ENCODE peak calls at places on chromosome 6, in five cellular contexts. U is uterus, K is testis, X is sigmoid colon, T is body of pancreas. R is an unnamed sample.

GRCh38 chr6:94052754-94053153 is 633.4 kb upstream of the EPHA7 start:
- DNase-seq in X (no peak), T (no peak), U (no peak), K (no peak), R (no peak)

GRCh38 chr6:37096025-37096424 is 73.9 kb upstream of the PIM1 start:
- DNase-seq in X (no peak), T (no peak), K (no peak), U (no peak), R (no peak)

GRCh38 chr6:130204322-130204721 is 18.4 kb downstream of the SAMD3 start:
- DNase-seq in T (no peak), U (no peak), X (no peak), K (no peak), R (no peak)

GRCh38 chr6:166354143-166354542 is 11.8 kb upstream of the SFT2D1 start:
- DNase-seq in U (no peak), T (no peak), X (no peak), K (no peak), R (no peak)

GRCh38 chr6:143940011-143940597 is 68.0 kb downstream of the PLAGL1 start:
- DNase-seq in K (peak; percentile 40), T (peak; percentile 70), X (no peak), U (peak; percentile 22), R (peak; percentile 57)

GRCh38 chr6:125078602-125079321 is 74.8 kb upstream of the TPD52L1 start:
- DNase-seq in U (no peak), T (no peak), K (no peak), X (no peak), R (no peak)

GRCh38 chr6:14510038-14510437 is 392.5 kb downstream of the CD83 start:
- DNase-seq in X (no peak), U (no peak), K (no peak), T (no peak), R (no peak)

GRCh38 chr6:36962874-36963273 is 8.3 kb downstream of the PI16 start:
- DNase-seq in X (peak; percentile 80), U (peak; percentile 48), K (peak; percentile 80), T (peak; percentile 62), R (peak; percentile 64)

GRCh38 chr6:154466139-154466538 is 44.3 kb downstream of the CNKSR3 start:
- DNase-seq in U (no peak), T (no peak), X (no peak), K (no peak), R (no peak)

GRCh38 chr6:484086-484728 is 92.7 kb downstream of the IRF4 start:
- DNase-seq in T (no peak), U (no peak), K (no peak), X (no peak), R (no peak)

GRCh38 chr6:14015964-14016363 is 91.2 kb downstream of the RNF182 start:
- DNase-seq in K (no peak), T (no peak), X (no peak), U (no peak), R (no peak)

GRCh38 chr6:54264581-54265272 is 43.5 kb upstream of the TINAG start:
- DNase-seq in T (no peak), X (no peak), K (no peak), U (no peak), R (no peak)

DNA sequence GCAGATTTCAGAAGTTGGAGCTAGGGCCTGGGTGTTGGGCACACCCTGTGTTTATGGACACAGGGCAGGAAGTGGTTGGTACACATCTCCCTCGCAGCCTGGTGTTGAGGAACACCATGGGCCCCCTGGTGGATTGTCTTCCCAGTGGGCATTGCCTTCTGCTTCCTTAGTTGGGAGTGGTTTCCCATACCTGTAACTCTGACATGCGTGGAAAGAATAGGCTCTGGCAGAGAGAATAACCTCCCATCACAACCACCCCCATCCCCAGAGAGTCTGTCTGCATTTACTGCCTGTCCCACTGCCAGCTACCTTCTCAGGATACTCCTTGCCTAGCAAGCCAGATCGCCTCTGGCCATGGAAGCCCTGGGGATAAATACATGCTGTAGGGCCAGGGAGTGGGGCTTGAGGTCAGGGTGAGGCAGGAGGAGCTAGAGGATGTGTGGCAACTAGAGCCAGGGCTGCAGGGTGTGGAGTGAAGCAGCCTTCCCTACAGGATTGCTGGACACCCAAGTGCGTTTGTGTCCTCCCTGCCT is 14.7 kb downstream of the LRRC73 start:
- DNase-seq in T (no peak), U (no peak), X (no peak), K (no peak), R (no peak)
- H3K27ac ChIP-seq in T (no peak overlapping the region), U (no peak overlapping the region), X (peak overlapping the region; percentile 41), K (no peak overlapping the region), R (no peak overlapping the region)

DNA sequence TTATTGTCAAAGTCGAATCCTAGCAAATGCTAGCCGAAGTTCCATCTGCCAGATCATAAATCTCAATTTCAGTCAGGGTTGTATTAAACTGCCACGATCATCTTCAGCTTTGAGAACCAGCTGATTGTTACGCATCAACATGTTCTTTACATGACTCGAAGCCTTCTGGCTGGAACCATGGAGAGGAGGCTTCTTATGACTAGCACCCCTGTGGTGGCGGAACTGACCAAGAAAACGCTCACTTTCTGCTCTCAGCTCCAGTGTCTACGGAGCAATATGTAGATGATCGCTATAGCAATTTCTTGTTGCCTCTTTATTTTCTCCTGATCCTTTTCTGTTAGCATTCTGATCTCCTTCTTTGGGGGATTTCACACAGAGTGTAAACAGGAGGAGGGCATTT is 479.4 kb upstream of the SLC35B3 start:
- DNase-seq in X (no peak), T (no peak), U (no peak), K (no peak), R (no peak)
- H3K4me3 ChIP-seq in X (no peak overlapping the region), T (no peak overlapping the region), U (no peak overlapping the region), K (no peak overlapping the region), R (no peak overlapping the region)

GRCh38 chr6:132764370-132764769 is 6.7 kb upstream of the VNN2 start:
- DNase-seq in K (no peak), U (peak; percentile 46), T (peak; percentile 18), X (no peak), R (no peak)

GRCh38 chr6:132763269-132763668 is 5.6 kb upstream of the VNN2 start:
- DNase-seq in T (no peak), X (no peak), U (no peak), K (no peak), R (no peak)

GRCh38 chr6:132765560-132765959 is 7.9 kb upstream of the VNN2 start:
- DNase-seq in K (no peak), X (no peak), U (no peak), T (no peak), R (no peak)

DNA sequence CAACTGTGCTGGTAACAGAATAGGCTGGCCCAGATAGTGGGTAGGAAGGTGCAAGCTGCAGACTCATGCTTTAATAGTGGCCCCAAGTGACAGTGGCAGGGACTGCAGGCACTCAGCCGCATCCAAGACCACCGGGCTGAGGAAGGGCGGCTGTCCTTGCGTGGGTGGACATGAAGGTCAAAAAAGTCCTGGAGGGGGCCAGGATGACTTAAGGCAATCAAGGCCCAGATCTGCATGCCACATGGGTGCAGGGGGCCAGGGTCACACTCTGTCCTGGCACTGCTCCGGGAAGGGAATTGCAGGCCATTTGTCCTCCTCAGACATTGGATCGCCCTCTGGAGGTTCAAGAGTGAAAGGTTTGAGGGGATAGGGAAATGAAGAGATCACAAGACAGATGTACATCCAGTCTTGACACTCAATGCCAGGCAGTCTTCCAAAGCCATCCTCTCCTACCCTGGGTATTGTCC is 10.4 kb upstream of the VNN2 start:
- DNase-seq in U (no peak), X (no peak), K (peak; percentile 35), T (peak; percentile 60), R (peak; percentile 14)
- TF ChIP-seq CTCF in U (no peak), X (no peak), K (peak; percentile 7), T (peak; percentile 99), R (peak; percentile 32)

GRCh38 chr6:4371207-4371921 is 236.0 kb upstream of the ECI2 start:
- DNase-seq in U (no peak), X (no peak), T (peak; percentile 23), K (peak; percentile 94), R (no peak)

GRCh38 chr6:4368649-4369048 is 233.3 kb upstream of the ECI2 start:
- DNase-seq in X (no peak), U (no peak), K (no peak), T (no peak), R (no peak)

GRCh38 chr6:4367643-4368042 is 232.3 kb upstream of the ECI2 start:
- DNase-seq in U (no peak), K (no peak), X (no peak), T (no peak), R (no peak)

GRCh38 chr6:4369616-4370015 is 234.2 kb upstream of the ECI2 start:
- DNase-seq in U (no peak), T (no peak), X (no peak), K (no peak), R (no peak)

GRCh38 chr6:4370066-4370465 is 234.7 kb upstream of the ECI2 start:
- DNase-seq in K (no peak), T (no peak), U (no peak), X (no peak), R (no peak)
- H3K27ac ChIP-seq in K (no peak overlapping the region), T (no peak overlapping the region), U (no peak overlapping the region), X (no peak overlapping the region), R (no peak overlapping the region)

GRCh38 chr6:121334299-121335104 is at the start of gene TBC1D32:
- DNase-seq in U (peak; percentile 92), T (peak; percentile 95), X (peak; percentile 95), K (peak; percentile 95), R (peak; percentile 92)

GRCh38 chr6:121335111-121336008 is 1.1 kb upstream of the TBC1D32 start:
- DNase-seq in K (no peak), T (no peak), U (no peak), X (no peak), R (no peak)

DNA sequence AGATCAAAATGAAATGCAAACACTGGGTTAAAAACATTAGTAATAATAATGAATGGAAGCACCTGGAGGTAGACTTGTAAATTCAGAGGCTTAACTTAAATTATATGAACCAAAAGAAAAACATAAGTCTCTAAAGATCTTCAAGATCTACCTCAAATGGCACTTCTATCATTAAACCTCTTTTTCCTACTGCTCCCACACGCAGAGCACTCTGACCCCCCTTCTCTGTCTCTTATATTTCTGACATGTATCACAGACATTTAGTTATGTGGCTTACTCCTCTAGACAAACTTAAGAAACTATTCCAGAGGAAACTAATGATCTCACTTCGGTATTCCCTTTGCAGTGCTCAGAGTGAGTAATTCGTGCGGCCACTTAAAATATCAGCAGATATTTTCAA is 1.1 kb downstream of the TBC1D32 start:
- DNase-seq in K (no peak), U (no peak), T (no peak), X (no peak), R (no peak)
- H3K4me3 ChIP-seq in K (no peak overlapping the region), U (no peak overlapping the region), T (no peak overlapping the region), X (no peak overlapping the region), R (no peak overlapping the region)

GRCh38 chr6:127496471-127496870 is 22.7 kb downstream of the MTCL3 start:
- DNase-seq in U (no peak), T (no peak), X (no peak), K (no peak), R (no peak)
- TF ChIP-seq CTCF in U (no peak), T (no peak), X (no peak), K (no peak), R (no peak)